ENCODE peak calls at places on chromosomes 3 and 15, in six cellular contexts. M, H, D, B, U and G are unnamed samples.

GRCh38 chr3:195460355-195460754 is 17.5 kb upstream of the ACAP2 start:
- DNase-seq in B (no peak), M (no peak), D (no peak), H (no peak), U (no peak), G (no peak)

GRCh38 chr3:165070682-165071081 is 7.6 kb downstream of the SI start:
- DNase-seq in D (no peak), B (peak; percentile 5), U (no peak), M (no peak), H (no peak), G (no peak)

GRCh38 chr3:61562810-61563613 is 1.6 kb downstream of the PTPRG start:
- DNase-seq in H (peak; percentile 77), M (peak; percentile 44), U (no peak), B (peak; percentile 20), D (no peak), G (no peak)

GRCh38 chr15:78232951-78233350 is 1.4 kb downstream of the ACSBG1 start:
- DNase-seq in U (no peak), H (no peak), D (no peak), M (no peak), B (no peak), G (no peak)

GRCh38 chr3:191627064-191627463 is 166.1 kb downstream of the PYDC2 start:
- DNase-seq in D (no peak), B (no peak), U (no peak), M (no peak), H (no peak), G (no peak)

GRCh38 chr3:136753112-136753939 is 1.1 kb upstream of the STAG1 start:
- DNase-seq in B (no peak), U (no peak), H (no peak), M (no peak), D (no peak), G (no peak)

GRCh38 chr3:161510510-161511260 is 14.1 kb downstream of the OTOL1 start:
- DNase-seq in H (no peak), U (no peak), M (no peak), D (no peak), B (no peak), G (no peak)

GRCh38 chr15:81001180-81002003 is 669 bp downstream of the TLNRD1 start:
- DNase-seq in M (peak; percentile 83), D (peak; percentile 57), U (peak; percentile 60), H (peak; percentile 92), B (no peak), G (peak; percentile 37)

GRCh38 chr3:9947025-9947995 is 4.9 kb downstream of the PRRT3 start:
- DNase-seq in D (no peak), H (peak; percentile 92), U (no peak), B (peak; percentile 76), M (peak; percentile 86), G (peak; percentile 80)

GRCh38 chr3:56915969-56916586 is 114.3 kb upstream of the ARHGEF3 start:
- DNase-seq in U (peak; percentile 59), M (no peak), D (peak; percentile 71), B (no peak), H (no peak), G (no peak)

GRCh38 chr15:62506217-62506805 is 341.2 kb upstream of the C2CD4B start:
- DNase-seq in B (peak; percentile 78), H (no peak), U (no peak), D (no peak), M (peak; percentile 23), G (no peak)

GRCh38 chr15:87757084-87757483 is 499.5 kb downstream of the NTRK3 start:
- DNase-seq in B (no peak), M (no peak), U (no peak), H (peak; percentile 65), D (no peak), G (no peak)

GRCh38 chr3:120048355-120048754 is 45.9 kb downstream of the GSK3B start:
- DNase-seq in B (no peak), D (no peak), H (no peak), U (no peak), M (no peak), G (no peak)

GRCh38 chr3:18898911-18899310 is 249.4 kb upstream of the KCNH8 start:
- DNase-seq in U (no peak), D (no peak), M (no peak), B (no peak), H (no peak), G (no peak)

GRCh38 chr15:70505971-70506887 is 257.1 kb downstream of the UACA start:
- DNase-seq in B (no peak), D (no peak), U (no peak), H (no peak), M (no peak), G (no peak)
- H3K4me1 ChIP-seq in B (peaks cover 21% of the 10 kb centered on the region), D (peaks cover 66% of the 10 kb centered on the region), U (peaks cover 49% of the 10 kb centered on the region), H (peaks cover 75% of the 10 kb centered on the region), M (peaks cover 25% of the 10 kb centered on the region), G (peaks cover 53% of the 10 kb centered on the region)

DNA sequence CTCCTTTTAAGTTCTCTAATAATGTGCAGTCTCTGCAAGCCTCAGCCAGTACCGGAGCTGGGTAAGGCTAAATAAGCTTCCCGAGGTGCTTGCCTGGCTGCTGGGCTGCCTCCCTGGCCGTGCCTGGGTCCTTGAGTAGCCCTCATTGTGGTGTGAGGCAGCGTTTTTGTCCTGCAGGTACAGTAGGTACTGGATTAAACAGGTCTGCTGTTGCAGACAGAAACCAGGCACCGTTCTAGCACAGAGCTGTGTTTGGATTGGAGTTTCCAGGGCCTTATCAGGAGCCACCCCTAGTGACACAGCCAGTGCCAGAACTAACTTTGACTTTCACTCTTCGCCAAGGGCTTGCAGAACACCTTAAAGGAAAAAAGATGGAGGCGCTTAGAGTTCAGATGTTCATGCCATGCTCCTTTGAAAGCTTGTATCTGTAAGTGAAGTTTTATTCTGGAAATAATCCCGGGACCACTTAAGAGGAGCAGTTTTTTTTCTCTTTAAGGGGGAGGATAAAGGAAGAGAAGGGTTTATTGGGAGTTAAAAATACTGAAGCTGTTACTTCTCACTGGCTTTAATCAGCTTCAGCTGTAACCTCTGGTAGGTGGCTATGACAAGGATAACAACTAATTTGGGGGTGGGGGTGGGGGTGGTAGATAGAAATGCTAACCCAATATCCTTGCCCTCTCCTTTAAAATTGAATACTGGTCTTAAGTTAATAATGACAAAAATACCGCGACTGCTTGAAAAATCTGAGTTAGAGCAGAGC is 126.8 kb downstream of the MITF start:
- DNase-seq in H (peak; percentile 69), B (no peak), U (no peak), D (no peak), M (peak; percentile 50), G (no peak)
- H3K4me3 ChIP-seq in H (peak overlapping the region; percentile 7), B (no peak overlapping the region), U (no peak overlapping the region), D (no peak overlapping the region), M (no peak overlapping the region), G (no peak overlapping the region)

GRCh38 chr3:134312873-134313838 is 61.1 kb downstream of the AMOTL2 start:
- DNase-seq in B (peak; percentile 62), M (peak; percentile 81), H (peak; percentile 89), D (no peak), U (no peak), G (no peak)

GRCh38 chr3:134314588-134315285 is 59.5 kb downstream of the AMOTL2 start:
- DNase-seq in B (no peak), M (no peak), U (no peak), H (no peak), D (no peak), G (no peak)

GRCh38 chr3:134315286-134316106 is 58.8 kb downstream of the AMOTL2 start:
- DNase-seq in U (no peak), D (no peak), M (no peak), H (no peak), B (no peak), G (no peak)

GRCh38 chr3:134312072-134312872 is 61.6 kb upstream of the RYK start:
- DNase-seq in U (no peak), H (peak; percentile 74), B (no peak), M (no peak), D (no peak), G (no peak)

GRCh38 chr3:134313839-134314587 is 60.2 kb downstream of the AMOTL2 start:
- DNase-seq in H (no peak), U (no peak), M (no peak), B (peak; percentile 27), D (no peak), G (no peak)
- H3K4me1 ChIP-seq in H (peaks cover 39% of the 10 kb centered on the region), U (no peaks in the 10 kb centered on the region), M (peaks cover 35% of the 10 kb centered on the region), B (peaks cover 68% of the 10 kb centered on the region), D (peaks cover 3% of the 10 kb centered on the region), G (peaks cover 72% of the 10 kb centered on the region)

GRCh38 chr15:84817461-84818081 is 415 bp downstream of the ALPK3 start:
- DNase-seq in D (no peak), H (peak; percentile 81), M (peak; percentile 67), U (no peak), B (no peak), G (peak; percentile 68)

GRCh38 chr15:84819791-84820190 is 2.6 kb downstream of the ALPK3 start:
- DNase-seq in M (no peak), H (no peak), U (no peak), D (no peak), B (no peak), G (no peak)

GRCh38 chr15:84816694-84817460 is at the start of gene ALPK3:
- DNase-seq in B (no peak), H (peak; percentile 80), U (no peak), D (no peak), M (peak; percentile 87), G (no peak)

GRCh38 chr15:84819291-84819768 is 2.2 kb downstream of the ALPK3 start:
- DNase-seq in M (peak; percentile 44), U (no peak), H (no peak), D (no peak), B (peak; percentile 49), G (no peak)

GRCh38 chr15:84818221-84819131 is 1.3 kb downstream of the ALPK3 start:
- DNase-seq in M (peak; percentile 80), D (no peak), H (no peak), U (no peak), B (peak; percentile 74), G (no peak)
- H3K4me3 ChIP-seq in M (peak overlapping the region; percentile 20), D (no peak overlapping the region), H (no peak overlapping the region), U (no peak overlapping the region), B (peak overlapping the region; percentile 45), G (no peak overlapping the region)